ENCODE peak calls at places on chromosomes 7 and 10, in four cellular contexts. X is epithelial cell of esophagus, A is right lobe of liver, B is body of pancreas. G is an unnamed sample.

GRCh38 chr10:47036771-47037170 is 125.5 kb downstream of the PTPN20 start:
- DNase-seq in X (no peak), A (no peak), B (no peak), G (no peak)

GRCh38 chr10:96998329-96998888 is 166.3 kb downstream of the LCOR start:
- DNase-seq in X (peak; percentile 51), A (peak; percentile 58), B (no peak), G (peak; percentile 30)

GRCh38 chr7:130566168-130566897 is 74.4 kb downstream of the MEST start:
- DNase-seq in X (no peak), A (peak; percentile 48), B (peak; percentile 15), G (no peak)

GRCh38 chr7:121138262-121138933 is 149.9 kb downstream of the CPED1 start:
- DNase-seq in X (peak; percentile 69), A (no peak), B (peak; percentile 61), G (no peak)

GRCh38 chr7:48389977-48390376 is 218.7 kb downstream of the ABCA13 start:
- DNase-seq in X (peak; percentile 93), A (no peak), B (peak; percentile 21), G (peak; percentile 12)

GRCh38 chr10:117463545-117463920 is 79.0 kb upstream of the EMX2 start:
- DNase-seq in X (no peak), A (no peak), B (no peak), G (no peak)

GRCh38 chr10:63166742-63167258 is 33.7 kb downstream of the NRBF2 start:
- DNase-seq in X (peak; percentile 82), A (no peak), B (no peak), G (peak; percentile 60)

GRCh38 chr10:17963431-17963830 is 11.7 kb downstream of the SLC39A12 start:
- DNase-seq in X (peak; percentile 25), A (no peak), B (no peak), G (no peak)

GRCh38 chr10:8913720-8914119 is 859.2 kb downstream of the GATA3 start:
- DNase-seq in X (peak; percentile 77), A (peak; percentile 26), B (no peak), G (peak; percentile 40)

GRCh38 chr7:134528749-134529148 is 1.4 kb downstream of the AKR1B10 start:
- DNase-seq in X (no peak), A (no peak), B (no peak), G (no peak)

GRCh38 chr7:150567168-150567567 is at the start of gene GIMAP4:
- DNase-seq in X (no peak), A (no peak), B (peak; percentile 19), G (no peak)

GRCh38 chr7:2525931-2526630 is 6.5 kb downstream of the LFNG start:
- DNase-seq in X (no peak), A (no peak), B (no peak), G (no peak)

GRCh38 chr7:1767524-1767923 is 97.4 kb downstream of the ELFN1 start:
- DNase-seq in X (no peak), A (no peak), B (no peak), G (no peak)

GRCh38 chr10:70648427-70648826 is 23.9 kb upstream of the ADAMTS14 start:
- DNase-seq in X (no peak), A (no peak), B (no peak), G (no peak)

GRCh38 chr7:115754226-115754625 is 276.3 kb downstream of the TFEC start:
- DNase-seq in X (no peak), A (no peak), B (no peak), G (no peak)

GRCh38 chr10:31939797-31940708 is 11.4 kb upstream of the ARHGAP12 start:
- DNase-seq in X (peak; percentile 23), A (no peak), B (no peak), G (no peak)

GRCh38 chr10:116490028-116490662 is 55.6 kb upstream of the PNLIP start:
- DNase-seq in X (peak; percentile 49), A (no peak), B (no peak), G (no peak)

GRCh38 chr10:36608251-36608650 is 517.1 kb upstream of the ANKRD30A start:
- DNase-seq in X (no peak), A (no peak), B (no peak), G (no peak)

GRCh38 chr10:88979153-88979562 is 11.4 kb upstream of the FAS start:
- DNase-seq in X (peak; percentile 51), A (no peak), B (peak; percentile 26), G (no peak)

GRCh38 chr7:22854158-22855048 is 31.8 kb upstream of the TOMM7 start:
- DNase-seq in X (peak; percentile 70), A (peak; percentile 90), B (peak; percentile 86), G (peak; percentile 86)

GRCh38 chr10:49592726-49593563 is 17.2 kb upstream of the SLC18A3 start:
- DNase-seq in X (peak; percentile 69), A (peak; percentile 68), B (peak; percentile 52), G (peak; percentile 80)

GRCh38 chr10:70733051-70733450 is 52.1 kb downstream of the TBATA start:
- DNase-seq in X (no peak), A (no peak), B (no peak), G (no peak)

GRCh38 chr7:101519324-101520017 is 109.6 kb downstream of the MYL10 start:
- DNase-seq in X (no peak), A (no peak), B (peak; percentile 7), G (no peak)

GRCh38 chr10:133163889-133164815 is 4.1 kb downstream of the KNDC1 start:
- DNase-seq in X (no peak), A (no peak), B (no peak), G (no peak)

GRCh38 chr7:143003393-143004051 is 23.4 kb downstream of the OR9A2 start:
- DNase-seq in X (peak; percentile 59), A (no peak), B (peak; percentile 29), G (peak; percentile 15)

GRCh38 chr7:24851791-24852190 is 94.5 kb upstream of the GSDME start:
- DNase-seq in X (peak; percentile 59), A (no peak), B (no peak), G (no peak)

GRCh38 chr10:81978238-81978637 is 103.2 kb downstream of the NRG3 start:
- DNase-seq in X (peak; percentile 19), A (no peak), B (no peak), G (no peak)

GRCh38 chr10:72796042-72796441 is 97.5 kb upstream of the OIT3 start:
- DNase-seq in X (peak; percentile 11), A (no peak), B (no peak), G (no peak)

GRCh38 chr7:93092757-93093370 is 24.9 kb downstream of the SAMD9 start:
- DNase-seq in X (peak; percentile 72), A (no peak), B (no peak), G (peak; percentile 22)

GRCh38 chr7:5591547-5591899 is 167.9 kb upstream of the TNRC18 start:
- DNase-seq in X (no peak), A (no peak), B (peak; percentile 48), G (peak; percentile 88)

GRCh38 chr7:122588621-122589020 is 110.3 kb downstream of the RNF133 start:
- DNase-seq in X (peak; percentile 47), A (no peak), B (no peak), G (no peak)

GRCh38 chr7:97012293-97013005 is 7.1 kb downstream of the DLX6 start:
- DNase-seq in X (no peak), A (no peak), B (no peak), G (no peak)

GRCh38 chr10:47421057-47421952 is 37.2 kb upstream of the ZNF488 start:
- DNase-seq in X (peak; percentile 76), A (no peak), B (no peak), G (peak; percentile 50)

GRCh38 chr10:89206402-89207180 is 526 bp downstream of the CH25H start:
- DNase-seq in X (peak; percentile 8), A (peak; percentile 22), B (peak; percentile 28), G (peak; percentile 4)

GRCh38 chr7:5681979-5682546 is 99.4 kb downstream of the RNF216 start:
- DNase-seq in X (no peak), A (no peak), B (no peak), G (no peak)

GRCh38 chr10:45003432-45004000 is 2.8 kb downstream of the ZNF22 start:
- DNase-seq in X (no peak), A (no peak), B (no peak), G (no peak)

GRCh38 chr10:44998146-44998631 is 2.5 kb upstream of the ZNF22 start:
- DNase-seq in X (no peak), A (no peak), B (no peak), G (no peak)

GRCh38 chr10:45000138-45000763 is 472 bp upstream of the ZNF22 start:
- DNase-seq in X (no peak), A (peak; percentile 73), B (peak; percentile 66), G (no peak)

GRCh38 chr10:45001382-45002148 is 842 bp downstream of the ZNF22 start:
- DNase-seq in X (peak; percentile 78), A (peak; percentile 81), B (peak; percentile 89), G (peak; percentile 68)

DNA sequence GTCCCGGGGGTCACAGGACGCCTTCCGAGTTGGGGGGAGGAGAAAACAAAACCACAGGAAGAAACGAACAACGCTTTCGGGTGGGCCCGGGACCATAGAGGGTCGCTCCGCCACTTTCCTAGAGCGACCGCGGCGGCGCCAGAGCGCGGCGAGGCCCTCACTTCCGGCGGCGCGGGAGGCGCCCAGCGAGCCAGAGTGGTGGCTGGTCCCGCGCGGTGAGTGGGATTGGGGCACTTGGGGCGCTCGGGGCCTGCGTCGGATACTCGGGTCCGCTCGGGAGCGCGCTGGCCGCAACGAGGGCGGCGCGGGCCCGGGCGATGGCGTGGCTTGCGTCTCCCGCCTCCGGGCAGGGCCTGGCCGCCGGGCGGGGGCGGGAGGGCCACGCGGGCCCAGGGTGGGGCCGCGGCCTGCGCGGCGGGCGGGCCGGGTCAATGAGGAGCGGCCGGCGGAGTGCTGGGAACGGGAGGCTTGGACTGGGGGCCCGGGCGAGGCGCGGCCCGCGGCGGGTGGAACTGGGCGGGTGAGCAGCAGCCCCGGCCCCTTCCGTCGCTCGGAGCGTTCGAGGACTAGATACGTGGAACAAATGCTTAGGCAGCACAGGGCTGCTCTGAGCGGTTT is at the start of gene ZNF22:
- DNase-seq in X (peak; percentile 47), A (peak; percentile 76), B (peak; percentile 65), G (peak; percentile 57)
- TF ChIP-seq CTCF in X (no peak), A (peak; percentile 18), B (no peak), G (no peak)

GRCh38 chr7:18315241-18315640 is 180.3 kb upstream of the HDAC9 start:
- DNase-seq in X (peak; percentile 18), A (no peak), B (no peak), G (no peak)

GRCh38 chr7:18317956-18318355 is 177.6 kb upstream of the HDAC9 start:
- DNase-seq in X (no peak), A (no peak), B (no peak), G (no peak)

GRCh38 chr7:18320422-18320821 is 175.1 kb upstream of the HDAC9 start:
- DNase-seq in X (peak; percentile 34), A (no peak), B (no peak), G (no peak)

DNA sequence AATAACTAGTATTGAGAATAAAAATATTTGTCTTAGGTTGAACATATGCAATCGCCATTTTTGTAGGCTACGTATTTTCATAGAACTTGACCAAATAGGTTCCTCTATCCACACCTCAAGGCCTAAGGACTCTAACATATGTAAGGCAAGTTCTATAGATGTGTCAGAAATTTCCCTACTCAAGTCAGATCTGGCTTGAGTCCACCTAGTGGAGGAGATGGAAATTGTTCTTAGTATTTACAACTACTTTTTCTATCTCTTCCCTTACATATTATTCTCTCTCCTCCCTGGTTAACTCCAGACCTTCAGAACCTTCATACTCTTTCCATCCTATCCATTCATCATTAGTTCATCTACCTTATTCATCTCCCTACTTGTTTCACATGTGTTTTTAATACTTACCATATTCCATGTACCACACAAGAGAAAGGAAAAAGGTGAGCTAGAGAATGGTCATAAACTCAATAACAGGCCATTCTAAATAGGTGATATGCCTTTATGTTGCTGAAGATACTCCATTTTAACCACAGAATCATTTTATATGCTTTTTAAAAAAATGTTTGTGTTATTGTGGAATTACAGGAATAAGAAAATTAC is 174.5 kb upstream of the HDAC9 start:
- DNase-seq in X (peak; percentile 66), A (no peak), B (peak; percentile 11), G (peak; percentile 37)
- TF ChIP-seq CTCF in X (peak; percentile 70), A (peak; percentile 43), B (no peak), G (peak; percentile 82)

GRCh38 chr7:31175672-31176071 is 123.6 kb downstream of the ADCYAP1R1 start:
- DNase-seq in X (no peak), A (no peak), B (no peak), G (no peak)
- TF ChIP-seq CTCF in X (peak; percentile 13), A (no peak), B (no peak), G (no peak)

GRCh38 chr10:128567561-128567960 is 441.3 kb upstream of the MKI67 start:
- DNase-seq in X (no peak), A (no peak), B (no peak), G (no peak)
- TF ChIP-seq CTCF in X (no peak), A (no peak), B (no peak), G (no peak)

G was measured in Calu3.